ENCODE peak calls at places on chromosomes 12 and 14, in eight cellular contexts. One of them, this sample, is unnamed.

GRCh38 chr12:49131051-49131972 is at the start of gene TUBA1B:
- DNase-seq in HFF-Myc: peak
- DNase-seq in hepatocyte: peak
- DNase-seq in progenitor cell of endocrine pancreas: peak
- DNase-seq in pancreas: peak
- DNase-seq in nephron progenitor cell: peak
- DNase-seq in MCF 10A: peak
- DNase-seq in stomach: peak
- DNase-seq in this sample: peak

GRCh38 chr14:101789222-101789621 is 27.7 kb downstream of the PPP2R5C start:
- DNase-seq in HFF-Myc: no peak
- DNase-seq in hepatocyte: no peak
- DNase-seq in progenitor cell of endocrine pancreas: no peak
- DNase-seq in pancreas: no peak
- DNase-seq in nephron progenitor cell: no peak
- DNase-seq in MCF 10A: no peak
- DNase-seq in stomach: no peak
- DNase-seq in this sample: no peak

GRCh38 chr12:1840981-1841425 is 20.6 kb downstream of the LRTM2 start:
- DNase-seq in HFF-Myc: no peak
- DNase-seq in hepatocyte: no peak
- DNase-seq in progenitor cell of endocrine pancreas: no peak
- DNase-seq in pancreas: no peak
- DNase-seq in nephron progenitor cell: no peak
- DNase-seq in MCF 10A: no peak
- DNase-seq in stomach: no peak
- DNase-seq in this sample: no peak

GRCh38 chr14:57493467-57494181 is at the start of gene CCDC198:
- DNase-seq in HFF-Myc: no peak
- DNase-seq in hepatocyte: peak
- DNase-seq in progenitor cell of endocrine pancreas: no peak
- DNase-seq in pancreas: peak
- DNase-seq in nephron progenitor cell: no peak
- DNase-seq in MCF 10A: no peak
- DNase-seq in stomach: no peak
- DNase-seq in this sample: no peak

GRCh38 chr12:89236748-89237428 is 115.4 kb downstream of the DUSP6 start:
- DNase-seq in HFF-Myc: no peak
- DNase-seq in hepatocyte: no peak
- DNase-seq in progenitor cell of endocrine pancreas: no peak
- DNase-seq in pancreas: no peak
- DNase-seq in nephron progenitor cell: no peak
- DNase-seq in MCF 10A: no peak
- DNase-seq in stomach: no peak
- DNase-seq in this sample: no peak

GRCh38 chr14:50550294-50550693 is 9.7 kb upstream of the ATL1 start:
- DNase-seq in HFF-Myc: no peak
- DNase-seq in hepatocyte: no peak
- DNase-seq in progenitor cell of endocrine pancreas: no peak
- DNase-seq in pancreas: no peak
- DNase-seq in nephron progenitor cell: no peak
- DNase-seq in MCF 10A: no peak
- DNase-seq in stomach: no peak
- DNase-seq in this sample: no peak

GRCh38 chr12:60926256-60926655 is 1330.4 kb downstream of the SLC16A7 start:
- DNase-seq in HFF-Myc: no peak
- DNase-seq in hepatocyte: no peak
- DNase-seq in progenitor cell of endocrine pancreas: no peak
- DNase-seq in pancreas: no peak
- DNase-seq in nephron progenitor cell: no peak
- DNase-seq in MCF 10A: no peak
- DNase-seq in stomach: no peak
- DNase-seq in this sample: no peak

GRCh38 chr12:70011353-70011752 is 186.3 kb downstream of the MYRFL start:
- DNase-seq in HFF-Myc: no peak
- DNase-seq in hepatocyte: no peak
- DNase-seq in progenitor cell of endocrine pancreas: no peak
- DNase-seq in pancreas: no peak
- DNase-seq in nephron progenitor cell: no peak
- DNase-seq in MCF 10A: no peak
- DNase-seq in stomach: no peak
- DNase-seq in this sample: no peak

GRCh38 chr14:60648934-60649814 is at the start of gene SIX1:
- DNase-seq in HFF-Myc: no peak
- DNase-seq in hepatocyte: peak
- DNase-seq in progenitor cell of endocrine pancreas: peak
- DNase-seq in pancreas: peak
- DNase-seq in nephron progenitor cell: peak
- DNase-seq in MCF 10A: peak
- DNase-seq in stomach: peak
- DNase-seq in this sample: no peak

GRCh38 chr12:1670815-1671268 is 20.0 kb upstream of the ADIPOR2 start:
- DNase-seq in HFF-Myc: no peak
- DNase-seq in hepatocyte: peak
- DNase-seq in progenitor cell of endocrine pancreas: no peak
- DNase-seq in pancreas: no peak
- DNase-seq in nephron progenitor cell: no peak
- DNase-seq in MCF 10A: no peak
- DNase-seq in stomach: no peak
- DNase-seq in this sample: no peak

GRCh38 chr14:101442451-101442850 is 118.8 kb upstream of the DIO3 start:
- DNase-seq in HFF-Myc: no peak
- DNase-seq in hepatocyte: no peak
- DNase-seq in progenitor cell of endocrine pancreas: no peak
- DNase-seq in pancreas: no peak
- DNase-seq in nephron progenitor cell: no peak
- DNase-seq in MCF 10A: no peak
- DNase-seq in stomach: no peak
- DNase-seq in this sample: no peak

GRCh38 chr12:111444314-111444705 is 38.6 kb downstream of the SH2B3 start:
- DNase-seq in HFF-Myc: no peak
- DNase-seq in hepatocyte: no peak
- DNase-seq in progenitor cell of endocrine pancreas: no peak
- DNase-seq in pancreas: no peak
- DNase-seq in nephron progenitor cell: no peak
- DNase-seq in MCF 10A: no peak
- DNase-seq in stomach: peak
- DNase-seq in this sample: no peak

GRCh38 chr12:31558521-31558920 is 32.4 kb downstream of the DENND5B start:
- DNase-seq in HFF-Myc: no peak
- DNase-seq in hepatocyte: no peak
- DNase-seq in progenitor cell of endocrine pancreas: no peak
- DNase-seq in pancreas: no peak
- DNase-seq in nephron progenitor cell: no peak
- DNase-seq in MCF 10A: no peak
- DNase-seq in stomach: no peak
- DNase-seq in this sample: no peak

GRCh38 chr14:20546877-20547276 is 14.0 kb downstream of the RNASE9 start:
- DNase-seq in HFF-Myc: no peak
- DNase-seq in hepatocyte: peak
- DNase-seq in progenitor cell of endocrine pancreas: no peak
- DNase-seq in pancreas: no peak
- DNase-seq in nephron progenitor cell: no peak
- DNase-seq in MCF 10A: no peak
- DNase-seq in stomach: no peak
- DNase-seq in this sample: no peak

GRCh38 chr14:105525861-105526780 is at the start of gene TMEM121:
- DNase-seq in HFF-Myc: no peak
- DNase-seq in hepatocyte: peak
- DNase-seq in progenitor cell of endocrine pancreas: peak
- DNase-seq in pancreas: no peak
- DNase-seq in nephron progenitor cell: peak
- DNase-seq in MCF 10A: no peak
- DNase-seq in stomach: no peak
- DNase-seq in this sample: peak

GRCh38 chr12:49932746-49933145 is 17.8 kb upstream of the AQP2 start:
- DNase-seq in HFF-Myc: no peak
- DNase-seq in hepatocyte: no peak
- DNase-seq in progenitor cell of endocrine pancreas: no peak
- DNase-seq in pancreas: no peak
- DNase-seq in nephron progenitor cell: no peak
- DNase-seq in MCF 10A: no peak
- DNase-seq in stomach: no peak
- DNase-seq in this sample: no peak

GRCh38 chr12:107302649-107303386 is 209.5 kb upstream of the CRY1 start:
- DNase-seq in HFF-Myc: no peak
- DNase-seq in hepatocyte: no peak
- DNase-seq in progenitor cell of endocrine pancreas: no peak
- DNase-seq in pancreas: no peak
- DNase-seq in nephron progenitor cell: no peak
- DNase-seq in MCF 10A: no peak
- DNase-seq in stomach: no peak
- DNase-seq in this sample: no peak
- TF ChIP-seq CTCF in HFF-Myc: no peak
- TF ChIP-seq CTCF in hepatocyte: no peak
- TF ChIP-seq CTCF in progenitor cell of endocrine pancreas: no peak
- TF ChIP-seq CTCF in pancreas: no peak
- TF ChIP-seq CTCF in nephron progenitor cell: no peak
- TF ChIP-seq CTCF in MCF 10A: no peak
- TF ChIP-seq CTCF in stomach: no peak
- TF ChIP-seq CTCF in this sample: no peak

GRCh38 chr14:92905667-92906066 is 17.3 kb upstream of the CHGA start:
- DNase-seq in HFF-Myc: no peak
- DNase-seq in hepatocyte: no peak
- DNase-seq in progenitor cell of endocrine pancreas: no peak
- DNase-seq in pancreas: no peak
- DNase-seq in nephron progenitor cell: no peak
- DNase-seq in MCF 10A: no peak
- DNase-seq in stomach: no peak
- DNase-seq in this sample: no peak
- TF ChIP-seq CTCF in HFF-Myc: no peak
- TF ChIP-seq CTCF in hepatocyte: no peak
- TF ChIP-seq CTCF in progenitor cell of endocrine pancreas: no peak
- TF ChIP-seq CTCF in pancreas: no peak
- TF ChIP-seq CTCF in nephron progenitor cell: no peak
- TF ChIP-seq CTCF in MCF 10A: no peak
- TF ChIP-seq CTCF in stomach: no peak
- TF ChIP-seq CTCF in this sample: no peak

GRCh38 chr14:23895480-23895879 is 58.1 kb upstream of the DHRS4 start:
- DNase-seq in HFF-Myc: no peak
- DNase-seq in hepatocyte: no peak
- DNase-seq in progenitor cell of endocrine pancreas: no peak
- DNase-seq in pancreas: no peak
- DNase-seq in nephron progenitor cell: no peak
- DNase-seq in MCF 10A: no peak
- DNase-seq in stomach: no peak
- DNase-seq in this sample: no peak
- TF ChIP-seq CTCF in HFF-Myc: no peak
- TF ChIP-seq CTCF in hepatocyte: no peak
- TF ChIP-seq CTCF in progenitor cell of endocrine pancreas: no peak
- TF ChIP-seq CTCF in pancreas: no peak
- TF ChIP-seq CTCF in nephron progenitor cell: no peak
- TF ChIP-seq CTCF in MCF 10A: no peak
- TF ChIP-seq CTCF in stomach: no peak
- TF ChIP-seq CTCF in this sample: no peak

GRCh38 chr14:89417469-89418225 is 614 bp upstream of the FOXN3 start:
- DNase-seq in HFF-Myc: no peak
- DNase-seq in hepatocyte: peak
- DNase-seq in progenitor cell of endocrine pancreas: peak
- DNase-seq in pancreas: peak
- DNase-seq in nephron progenitor cell: no peak
- DNase-seq in MCF 10A: peak
- DNase-seq in stomach: peak
- DNase-seq in this sample: peak

GRCh38 chr14:89418976-89419375 is 1.9 kb upstream of the FOXN3 start:
- DNase-seq in HFF-Myc: no peak
- DNase-seq in hepatocyte: no peak
- DNase-seq in progenitor cell of endocrine pancreas: no peak
- DNase-seq in pancreas: no peak
- DNase-seq in nephron progenitor cell: no peak
- DNase-seq in MCF 10A: no peak
- DNase-seq in stomach: no peak
- DNase-seq in this sample: no peak

GRCh38 chr14:89418452-89418851 is 1.4 kb upstream of the FOXN3 start:
- DNase-seq in HFF-Myc: no peak
- DNase-seq in hepatocyte: no peak
- DNase-seq in progenitor cell of endocrine pancreas: no peak
- DNase-seq in pancreas: no peak
- DNase-seq in nephron progenitor cell: peak
- DNase-seq in MCF 10A: no peak
- DNase-seq in stomach: no peak
- DNase-seq in this sample: no peak

GRCh38 chr14:89416002-89416995 is 734 bp downstream of the FOXN3 start:
- DNase-seq in HFF-Myc: peak
- DNase-seq in hepatocyte: peak
- DNase-seq in progenitor cell of endocrine pancreas: peak
- DNase-seq in pancreas: peak
- DNase-seq in nephron progenitor cell: peak
- DNase-seq in MCF 10A: peak
- DNase-seq in stomach: peak
- DNase-seq in this sample: peak

DNA sequence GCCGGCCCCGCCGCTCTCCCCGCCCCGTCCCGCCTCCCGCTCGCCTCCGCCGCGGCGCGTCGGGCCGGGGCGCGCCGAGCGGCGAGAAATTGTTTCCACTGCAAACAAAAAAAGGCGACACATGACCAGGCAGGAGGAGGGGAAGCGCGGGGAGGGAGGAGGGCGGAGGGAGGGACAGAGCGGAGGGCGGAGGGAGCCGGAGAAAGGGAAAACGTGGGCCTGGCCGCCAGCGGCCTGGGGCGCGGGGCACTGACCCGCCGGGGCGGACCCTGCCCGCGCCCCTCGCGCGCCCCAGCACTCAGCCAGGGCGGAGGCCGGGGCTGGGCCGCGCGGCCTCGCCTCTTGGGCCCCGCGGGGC is at the start of gene FOXN3:
- DNase-seq in HFF-Myc: no peak
- DNase-seq in hepatocyte: peak
- DNase-seq in progenitor cell of endocrine pancreas: peak
- DNase-seq in pancreas: peak
- DNase-seq in nephron progenitor cell: peak
- DNase-seq in MCF 10A: peak
- DNase-seq in stomach: peak
- DNase-seq in this sample: peak
- TF ChIP-seq CTCF in HFF-Myc: no peak
- TF ChIP-seq CTCF in hepatocyte: no peak
- TF ChIP-seq CTCF in progenitor cell of endocrine pancreas: no peak
- TF ChIP-seq CTCF in pancreas: no peak
- TF ChIP-seq CTCF in nephron progenitor cell: no peak
- TF ChIP-seq CTCF in MCF 10A: no peak
- TF ChIP-seq CTCF in stomach: no peak
- TF ChIP-seq CTCF in this sample: no peak

DNA sequence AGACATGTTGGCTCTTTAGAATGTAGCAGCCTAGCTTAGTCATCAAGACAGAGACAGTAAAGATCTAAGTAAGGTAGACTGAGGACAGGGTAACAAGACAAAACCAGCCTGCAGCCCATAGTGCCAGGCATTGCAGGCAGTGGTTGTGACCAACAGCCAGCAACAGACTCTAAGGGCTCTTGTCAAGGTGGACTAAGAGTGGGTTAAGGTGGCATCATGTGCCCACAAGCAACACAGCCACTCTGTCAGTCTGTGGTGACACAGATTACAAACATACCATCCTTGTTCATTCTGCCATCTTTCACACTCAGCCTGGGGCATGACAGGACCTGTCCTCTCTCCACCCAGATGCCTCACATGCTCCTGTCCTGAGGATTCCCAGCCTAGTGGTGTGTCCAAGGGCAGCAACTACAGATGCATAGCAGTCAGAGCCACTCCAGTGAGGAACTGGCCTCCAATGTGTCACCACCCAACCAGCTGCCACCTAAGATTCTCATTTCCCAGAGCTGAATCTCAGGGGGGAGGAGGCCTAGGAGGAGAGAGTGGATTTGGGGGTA is 28.3 kb downstream of the VDR start:
- DNase-seq in HFF-Myc: no peak
- DNase-seq in hepatocyte: no peak
- DNase-seq in progenitor cell of endocrine pancreas: no peak
- DNase-seq in pancreas: no peak
- DNase-seq in nephron progenitor cell: no peak
- DNase-seq in MCF 10A: peak
- DNase-seq in stomach: no peak
- DNase-seq in this sample: no peak
- TF ChIP-seq CTCF in HFF-Myc: no peak
- TF ChIP-seq CTCF in hepatocyte: no peak
- TF ChIP-seq CTCF in progenitor cell of endocrine pancreas: no peak
- TF ChIP-seq CTCF in pancreas: no peak
- TF ChIP-seq CTCF in nephron progenitor cell: no peak
- TF ChIP-seq CTCF in MCF 10A: no peak
- TF ChIP-seq CTCF in stomach: no peak
- TF ChIP-seq CTCF in this sample: no peak